ENCODE peak calls at places on chromosomes 7 and 10, in eight cellular contexts. One of them, this sample, is unnamed.

GRCh38 chr7:155162422-155162821 is 92.3 kb downstream of the HTR5A start:
- DNase-seq in kidney: no peak
- DNase-seq in CD8-positive, alpha-beta T cell: no peak
- DNase-seq in OCI-LY7: no peak
- DNase-seq in CD14-positive monocyte: no peak
- DNase-seq in hepatocyte: no peak
- DNase-seq in H9: no peak
- DNase-seq in epithelial cell of esophagus: no peak
- DNase-seq in this sample: no peak

GRCh38 chr7:108248418-108248817 is 118.3 kb upstream of the LAMB4 start:
- DNase-seq in kidney: no peak
- DNase-seq in CD8-positive, alpha-beta T cell: no peak
- DNase-seq in OCI-LY7: no peak
- DNase-seq in CD14-positive monocyte: no peak
- DNase-seq in hepatocyte: no peak
- DNase-seq in H9: no peak
- DNase-seq in epithelial cell of esophagus: no peak
- DNase-seq in this sample: no peak

GRCh38 chr7:54563329-54563916 is 21.2 kb downstream of the VSTM2A start:
- DNase-seq in kidney: no peak
- DNase-seq in CD8-positive, alpha-beta T cell: no peak
- DNase-seq in OCI-LY7: no peak
- DNase-seq in CD14-positive monocyte: no peak
- DNase-seq in hepatocyte: no peak
- DNase-seq in H9: no peak
- DNase-seq in epithelial cell of esophagus: no peak
- DNase-seq in this sample: no peak

GRCh38 chr7:44229546-44230105 is 28.8 kb downstream of the YKT6 start:
- DNase-seq in kidney: no peak
- DNase-seq in CD8-positive, alpha-beta T cell: no peak
- DNase-seq in OCI-LY7: no peak
- DNase-seq in CD14-positive monocyte: no peak
- DNase-seq in hepatocyte: no peak
- DNase-seq in H9: no peak
- DNase-seq in epithelial cell of esophagus: no peak
- DNase-seq in this sample: no peak

GRCh38 chr10:10977231-10977956 is 40.3 kb upstream of the CELF2 start:
- DNase-seq in kidney: no peak
- DNase-seq in CD8-positive, alpha-beta T cell: no peak
- DNase-seq in OCI-LY7: no peak
- DNase-seq in CD14-positive monocyte: no peak
- DNase-seq in hepatocyte: no peak
- DNase-seq in H9: no peak
- DNase-seq in epithelial cell of esophagus: no peak
- DNase-seq in this sample: no peak

GRCh38 chr7:131909151-131909768 is 352.8 kb upstream of the PODXL start:
- DNase-seq in kidney: no peak
- DNase-seq in CD8-positive, alpha-beta T cell: no peak
- DNase-seq in OCI-LY7: no peak
- DNase-seq in CD14-positive monocyte: no peak
- DNase-seq in hepatocyte: peak
- DNase-seq in H9: peak
- DNase-seq in epithelial cell of esophagus: no peak
- DNase-seq in this sample: no peak

GRCh38 chr10:22997102-22997501 is 69.2 kb downstream of the ARMC3 start:
- DNase-seq in kidney: no peak
- DNase-seq in CD8-positive, alpha-beta T cell: no peak
- DNase-seq in OCI-LY7: no peak
- DNase-seq in CD14-positive monocyte: no peak
- DNase-seq in hepatocyte: no peak
- DNase-seq in H9: peak
- DNase-seq in epithelial cell of esophagus: peak
- DNase-seq in this sample: no peak

GRCh38 chr10:18308600-18308999 is 168.4 kb downstream of the CACNB2 start:
- DNase-seq in kidney: no peak
- DNase-seq in CD8-positive, alpha-beta T cell: no peak
- DNase-seq in OCI-LY7: no peak
- DNase-seq in CD14-positive monocyte: no peak
- DNase-seq in hepatocyte: no peak
- DNase-seq in H9: no peak
- DNase-seq in epithelial cell of esophagus: no peak
- DNase-seq in this sample: no peak

GRCh38 chr10:8520382-8520781 is 465.9 kb downstream of the GATA3 start:
- DNase-seq in kidney: no peak
- DNase-seq in CD8-positive, alpha-beta T cell: no peak
- DNase-seq in OCI-LY7: no peak
- DNase-seq in CD14-positive monocyte: no peak
- DNase-seq in hepatocyte: no peak
- DNase-seq in H9: no peak
- DNase-seq in epithelial cell of esophagus: no peak
- DNase-seq in this sample: no peak

GRCh38 chr7:134752006-134752760 is 27.3 kb upstream of the CALD1 start:
- DNase-seq in kidney: no peak
- DNase-seq in CD8-positive, alpha-beta T cell: no peak
- DNase-seq in OCI-LY7: no peak
- DNase-seq in CD14-positive monocyte: no peak
- DNase-seq in hepatocyte: no peak
- DNase-seq in H9: no peak
- DNase-seq in epithelial cell of esophagus: peak
- DNase-seq in this sample: no peak

GRCh38 chr7:158863611-158864506 is 7.5 kb downstream of the DYNC2I1 start:
- DNase-seq in kidney: peak
- DNase-seq in CD8-positive, alpha-beta T cell: peak
- DNase-seq in OCI-LY7: no peak
- DNase-seq in CD14-positive monocyte: peak
- DNase-seq in hepatocyte: peak
- DNase-seq in H9: no peak
- DNase-seq in epithelial cell of esophagus: peak
- DNase-seq in this sample: peak

GRCh38 chr7:44288381-44288685 is 37.1 kb downstream of the CAMK2B start:
- DNase-seq in kidney: no peak
- DNase-seq in CD8-positive, alpha-beta T cell: no peak
- DNase-seq in OCI-LY7: no peak
- DNase-seq in CD14-positive monocyte: no peak
- DNase-seq in hepatocyte: no peak
- DNase-seq in H9: no peak
- DNase-seq in epithelial cell of esophagus: no peak
- DNase-seq in this sample: no peak

GRCh38 chr10:100508691-100509150 is 10.9 kb downstream of the SEC31B start:
- DNase-seq in kidney: no peak
- DNase-seq in CD8-positive, alpha-beta T cell: no peak
- DNase-seq in OCI-LY7: peak
- DNase-seq in CD14-positive monocyte: no peak
- DNase-seq in hepatocyte: peak
- DNase-seq in H9: peak
- DNase-seq in epithelial cell of esophagus: peak
- DNase-seq in this sample: peak

GRCh38 chr10:119306514-119306951 is 99.2 kb downstream of the GRK5 start:
- DNase-seq in kidney: no peak
- DNase-seq in CD8-positive, alpha-beta T cell: peak
- DNase-seq in OCI-LY7: peak
- DNase-seq in CD14-positive monocyte: peak
- DNase-seq in hepatocyte: peak
- DNase-seq in H9: no peak
- DNase-seq in epithelial cell of esophagus: peak
- DNase-seq in this sample: peak

GRCh38 chr7:134954197-134955082 is 31.9 kb upstream of the AGBL3 start:
- DNase-seq in kidney: no peak
- DNase-seq in CD8-positive, alpha-beta T cell: no peak
- DNase-seq in OCI-LY7: peak
- DNase-seq in CD14-positive monocyte: no peak
- DNase-seq in hepatocyte: peak
- DNase-seq in H9: no peak
- DNase-seq in epithelial cell of esophagus: peak
- DNase-seq in this sample: peak

GRCh38 chr7:44217133-44217714 is 16.4 kb downstream of the YKT6 start:
- DNase-seq in kidney: peak
- DNase-seq in CD8-positive, alpha-beta T cell: no peak
- DNase-seq in OCI-LY7: no peak
- DNase-seq in CD14-positive monocyte: no peak
- DNase-seq in hepatocyte: no peak
- DNase-seq in H9: no peak
- DNase-seq in epithelial cell of esophagus: no peak
- DNase-seq in this sample: no peak

GRCh38 chr10:131119626-131120355 is 191.7 kb downstream of the TCERG1L start:
- DNase-seq in kidney: peak
- DNase-seq in CD8-positive, alpha-beta T cell: no peak
- DNase-seq in OCI-LY7: no peak
- DNase-seq in CD14-positive monocyte: no peak
- DNase-seq in hepatocyte: no peak
- DNase-seq in H9: no peak
- DNase-seq in epithelial cell of esophagus: no peak
- DNase-seq in this sample: no peak

GRCh38 chr10:117168135-117168674 is 29.1 kb upstream of the KCNK18 start:
- DNase-seq in kidney: peak
- DNase-seq in CD8-positive, alpha-beta T cell: peak
- DNase-seq in OCI-LY7: peak
- DNase-seq in CD14-positive monocyte: no peak
- DNase-seq in hepatocyte: peak
- DNase-seq in H9: peak
- DNase-seq in epithelial cell of esophagus: peak
- DNase-seq in this sample: peak

GRCh38 chr10:9670911-9671310 is 1346.8 kb upstream of the CELF2 start:
- DNase-seq in kidney: no peak
- DNase-seq in CD8-positive, alpha-beta T cell: no peak
- DNase-seq in OCI-LY7: no peak
- DNase-seq in CD14-positive monocyte: no peak
- DNase-seq in hepatocyte: no peak
- DNase-seq in H9: no peak
- DNase-seq in epithelial cell of esophagus: no peak
- DNase-seq in this sample: no peak

GRCh38 chr10:120394446-120394845 is 62.6 kb upstream of the PLPP4 start:
- DNase-seq in kidney: no peak
- DNase-seq in CD8-positive, alpha-beta T cell: no peak
- DNase-seq in OCI-LY7: no peak
- DNase-seq in CD14-positive monocyte: no peak
- DNase-seq in hepatocyte: no peak
- DNase-seq in H9: no peak
- DNase-seq in epithelial cell of esophagus: no peak
- DNase-seq in this sample: no peak

GRCh38 chr7:128167316-128167691 is 73.8 kb upstream of the LEP start:
- DNase-seq in kidney: peak
- DNase-seq in CD8-positive, alpha-beta T cell: no peak
- DNase-seq in OCI-LY7: no peak
- DNase-seq in CD14-positive monocyte: no peak
- DNase-seq in hepatocyte: peak
- DNase-seq in H9: peak
- DNase-seq in epithelial cell of esophagus: peak
- DNase-seq in this sample: peak

GRCh38 chr7:66634816-66635215 is 6.1 kb downstream of the KCTD7 start:
- DNase-seq in kidney: no peak
- DNase-seq in CD8-positive, alpha-beta T cell: no peak
- DNase-seq in OCI-LY7: peak
- DNase-seq in CD14-positive monocyte: no peak
- DNase-seq in hepatocyte: no peak
- DNase-seq in H9: no peak
- DNase-seq in epithelial cell of esophagus: no peak
- DNase-seq in this sample: no peak

GRCh38 chr10:58206251-58206650 is 61.4 kb downstream of the IPMK start:
- DNase-seq in kidney: no peak
- DNase-seq in CD8-positive, alpha-beta T cell: no peak
- DNase-seq in OCI-LY7: no peak
- DNase-seq in CD14-positive monocyte: no peak
- DNase-seq in hepatocyte: no peak
- DNase-seq in H9: no peak
- DNase-seq in epithelial cell of esophagus: no peak
- DNase-seq in this sample: no peak

GRCh38 chr10:58209669-58210068 is 58.0 kb downstream of the IPMK start:
- DNase-seq in kidney: no peak
- DNase-seq in CD8-positive, alpha-beta T cell: no peak
- DNase-seq in OCI-LY7: no peak
- DNase-seq in CD14-positive monocyte: no peak
- DNase-seq in hepatocyte: no peak
- DNase-seq in H9: no peak
- DNase-seq in epithelial cell of esophagus: no peak
- DNase-seq in this sample: no peak

GRCh38 chr10:58212622-58213021 is 55.1 kb downstream of the IPMK start:
- DNase-seq in kidney: no peak
- DNase-seq in CD8-positive, alpha-beta T cell: no peak
- DNase-seq in OCI-LY7: no peak
- DNase-seq in CD14-positive monocyte: no peak
- DNase-seq in hepatocyte: no peak
- DNase-seq in H9: no peak
- DNase-seq in epithelial cell of esophagus: no peak
- DNase-seq in this sample: no peak

GRCh38 chr10:58210160-58210559 is 57.5 kb downstream of the IPMK start:
- DNase-seq in kidney: no peak
- DNase-seq in CD8-positive, alpha-beta T cell: no peak
- DNase-seq in OCI-LY7: no peak
- DNase-seq in CD14-positive monocyte: no peak
- DNase-seq in hepatocyte: no peak
- DNase-seq in H9: peak
- DNase-seq in epithelial cell of esophagus: no peak
- DNase-seq in this sample: no peak
- TF ChIP-seq CTCF in kidney: no peak
- TF ChIP-seq CTCF in CD8-positive, alpha-beta T cell: no peak
- TF ChIP-seq CTCF in OCI-LY7: no peak
- TF ChIP-seq CTCF in CD14-positive monocyte: no peak
- TF ChIP-seq CTCF in hepatocyte: no peak
- TF ChIP-seq CTCF in H9: no peak
- TF ChIP-seq CTCF in epithelial cell of esophagus: no peak
- TF ChIP-seq CTCF in this sample: no peak

DNA sequence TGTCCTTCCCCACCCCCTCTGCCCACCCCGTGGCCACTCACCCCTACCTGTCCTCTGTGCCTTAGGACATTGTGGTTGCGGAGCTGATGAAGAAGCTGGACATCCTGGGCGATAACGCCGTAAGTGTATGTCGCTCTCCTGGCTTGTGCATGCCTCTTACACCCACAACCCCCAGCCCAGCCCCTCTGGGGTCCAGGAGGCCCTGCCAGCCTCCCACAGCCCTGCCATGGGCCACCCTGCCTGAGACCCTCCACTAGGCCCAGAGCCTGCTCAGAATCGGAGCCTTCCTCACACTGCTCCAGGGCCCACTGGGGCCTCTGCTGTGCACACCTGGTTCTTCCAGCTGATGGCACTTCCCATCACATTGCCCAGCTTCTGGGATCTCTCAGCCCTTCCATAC is 36.8 kb upstream of the DPYSL4 start:
- DNase-seq in kidney: peak
- DNase-seq in CD8-positive, alpha-beta T cell: no peak
- DNase-seq in OCI-LY7: no peak
- DNase-seq in CD14-positive monocyte: peak
- DNase-seq in hepatocyte: no peak
- DNase-seq in H9: no peak
- DNase-seq in epithelial cell of esophagus: no peak
- DNase-seq in this sample: no peak
- TF ChIP-seq CTCF in kidney: no peak
- TF ChIP-seq CTCF in CD8-positive, alpha-beta T cell: no peak
- TF ChIP-seq CTCF in OCI-LY7: no peak
- TF ChIP-seq CTCF in CD14-positive monocyte: no peak
- TF ChIP-seq CTCF in hepatocyte: no peak
- TF ChIP-seq CTCF in H9: no peak
- TF ChIP-seq CTCF in epithelial cell of esophagus: no peak
- TF ChIP-seq CTCF in this sample: no peak

GRCh38 chr7:30445770-30446169 is 32.8 kb downstream of the NOD1 start:
- DNase-seq in kidney: no peak
- DNase-seq in CD8-positive, alpha-beta T cell: peak
- DNase-seq in OCI-LY7: peak
- DNase-seq in CD14-positive monocyte: peak
- DNase-seq in hepatocyte: peak
- DNase-seq in H9: no peak
- DNase-seq in epithelial cell of esophagus: no peak
- DNase-seq in this sample: peak
- TF ChIP-seq CTCF in kidney: peak
- TF ChIP-seq CTCF in CD8-positive, alpha-beta T cell: peak
- TF ChIP-seq CTCF in OCI-LY7: peak
- TF ChIP-seq CTCF in CD14-positive monocyte: peak
- TF ChIP-seq CTCF in hepatocyte: no peak
- TF ChIP-seq CTCF in H9: peak
- TF ChIP-seq CTCF in epithelial cell of esophagus: no peak
- TF ChIP-seq CTCF in this sample: peak

GRCh38 chr10:16520900-16521299 is 779 bp downstream of the C1QL3 start:
- DNase-seq in kidney: peak
- DNase-seq in CD8-positive, alpha-beta T cell: no peak
- DNase-seq in OCI-LY7: no peak
- DNase-seq in CD14-positive monocyte: no peak
- DNase-seq in hepatocyte: peak
- DNase-seq in H9: peak
- DNase-seq in epithelial cell of esophagus: peak
- DNase-seq in this sample: peak
- TF ChIP-seq CTCF in kidney: no peak
- TF ChIP-seq CTCF in CD8-positive, alpha-beta T cell: no peak
- TF ChIP-seq CTCF in OCI-LY7: no peak
- TF ChIP-seq CTCF in CD14-positive monocyte: no peak
- TF ChIP-seq CTCF in hepatocyte: peak
- TF ChIP-seq CTCF in H9: peak
- TF ChIP-seq CTCF in epithelial cell of esophagus: peak
- TF ChIP-seq CTCF in this sample: peak